ENCODE peak calls at places on chromosome 20, in ten cellular contexts. I is upper lobe of left lung, D is HL-60, Y is astrocyte of the spinal cord, X is Caco-2, S is ovary, L is A549, U is cardiac muscle cell, P is uterus, V is colonic mucosa. C is an unnamed sample.
A peak's percentile ranks its signal among the peaks of the same experiment; 100 is the strongest.

GRCh38 chr20:54068966-54069365 is 1.4 kb downstream of the BCAS1 start:
- DNase-seq in P (no peak), L (no peak), D (no peak), S (no peak), V (no peak), Y (no peak), I (no peak), U (no peak), X (no peak), C (no peak)

GRCh38 chr20:3728876-3729275 is 3.6 kb upstream of the HSPA12B start:
- DNase-seq in Y (no peak), P (no peak), S (no peak), V (no peak), I (peak; percentile 33), L (no peak), X (peak; percentile 30), D (no peak), U (no peak), C (no peak)

GRCh38 chr20:18985551-18985950 is 172.0 kb downstream of the SCP2D1 start:
- DNase-seq in V (no peak), Y (no peak), U (no peak), S (no peak), L (no peak), P (no peak), X (no peak), D (no peak), I (no peak), C (no peak)

GRCh38 chr20:19975436-19975799 is 41.7 kb upstream of the NAA20 start:
- DNase-seq in X (peak; percentile 64), Y (peak; percentile 56), V (no peak), S (no peak), D (no peak), P (no peak), U (no peak), I (no peak), L (peak; percentile 59), C (no peak)

GRCh38 chr20:805713-806112 is 27.8 kb upstream of the FAM110A start:
- DNase-seq in Y (peak; percentile 59), P (no peak), S (no peak), I (no peak), V (no peak), D (no peak), L (no peak), U (no peak), X (no peak), C (no peak)

GRCh38 chr20:6768228-6769185 is 1.0 kb downstream of the BMP2 start:
- DNase-seq in L (no peak), X (peak; percentile 46), I (peak; percentile 46), S (peak; percentile 36), Y (peak; percentile 46), P (peak; percentile 19), V (peak; percentile 33), U (peak; percentile 37), D (peak; percentile 9), C (no peak)

GRCh38 chr20:58342104-58342945 is 32.8 kb downstream of the RAB22A start:
- DNase-seq in I (no peak), S (no peak), V (no peak), Y (peak; percentile 57), L (peak; percentile 56), U (no peak), P (no peak), X (no peak), D (no peak), C (no peak)

GRCh38 chr20:31712564-31713311 is 9.9 kb downstream of the BCL2L1 start:
- DNase-seq in I (no peak), P (peak; percentile 65), L (peak; percentile 80), U (peak; percentile 30), D (no peak), X (peak; percentile 99), Y (peak; percentile 87), V (peak; percentile 73), S (peak; percentile 42), C (peak; percentile 94)

GRCh38 chr20:20003088-20003954 is 13.8 kb upstream of the NAA20 start:
- DNase-seq in P (peak; percentile 66), X (no peak), I (no peak), S (no peak), U (no peak), Y (no peak), D (peak; percentile 74), V (no peak), L (no peak), C (no peak)

GRCh38 chr20:19851863-19852262 is 93.8 kb downstream of the RIN2 start:
- DNase-seq in D (no peak), P (no peak), I (no peak), X (no peak), Y (no peak), V (peak; percentile 15), S (no peak), L (no peak), U (no peak), C (no peak)

GRCh38 chr20:51750037-51750769 is 18.0 kb downstream of the ATP9A start:
- DNase-seq in L (peak; percentile 93), P (peak; percentile 68), S (peak; percentile 40), X (no peak), Y (peak; percentile 88), U (no peak), D (no peak), V (peak; percentile 91), I (no peak), C (peak; percentile 96)

DNA sequence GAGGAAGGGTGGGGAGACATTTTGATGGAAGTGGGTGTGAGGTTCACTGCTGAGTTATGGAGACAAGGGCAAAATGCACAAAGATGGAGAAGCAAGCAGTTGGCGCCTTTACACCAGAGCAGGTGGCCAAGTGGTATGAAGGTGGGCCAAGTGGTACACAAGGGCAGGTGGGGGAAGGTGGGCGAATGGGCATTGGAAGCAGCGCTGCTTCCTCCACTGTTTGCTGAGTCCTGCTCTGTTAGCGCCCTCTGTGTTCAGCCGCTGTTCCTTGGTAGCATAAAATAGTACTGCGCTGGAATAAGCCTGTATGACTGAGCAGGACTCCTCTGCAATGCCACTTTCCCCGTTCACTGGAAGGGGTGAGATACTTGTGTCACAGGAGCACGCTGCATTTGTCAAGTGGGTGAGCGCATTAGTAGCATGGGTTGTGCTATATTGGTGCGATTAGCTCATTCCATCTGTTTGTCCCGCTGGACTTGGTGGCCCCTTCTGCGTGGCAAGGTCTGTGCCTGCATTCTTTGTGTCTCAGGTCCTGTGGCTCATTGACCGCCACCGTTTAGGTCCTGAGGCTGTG is 116.4 kb downstream of the TOX2 start:
- DNase-seq in D (no peak), Y (no peak), I (no peak), V (no peak), X (peak; percentile 28), P (no peak), L (no peak), S (no peak), U (no peak), C (no peak)
- H3K4me3 ChIP-seq in D (no peak overlapping the region), Y (no peak overlapping the region), I (no peak overlapping the region), V (no peak overlapping the region), X (no peak overlapping the region), P (no peak overlapping the region), L (no peak overlapping the region), S (no peak overlapping the region), U (no peak overlapping the region), C (no peak overlapping the region)

GRCh38 chr20:25574411-25574810 is 10.9 kb downstream of the NINL start:
- DNase-seq in V (no peak), X (peak; percentile 71), P (no peak), I (no peak), L (no peak), Y (peak; percentile 41), D (peak; percentile 22), U (no peak), S (no peak), C (no peak)
- TF ChIP-seq CTCF in V (no peak), X (peak; percentile 44), P (no peak), I (no peak), L (peak; percentile 24), Y (peak; percentile 57), D (no peak), U (peak; percentile 57), S (no peak), C (peak; percentile 47)

GRCh38 chr20:62706857-62707256 is 1.8 kb upstream of the NTSR1 start:
- DNase-seq in I (no peak), U (no peak), P (no peak), D (no peak), X (no peak), S (no peak), Y (no peak), V (no peak), L (no peak), C (no peak)

GRCh38 chr20:62709537-62709905 is 885 bp downstream of the NTSR1 start:
- DNase-seq in S (no peak), X (no peak), L (no peak), P (no peak), D (no peak), I (peak; percentile 79), Y (no peak), U (no peak), V (no peak), C (no peak)

GRCh38 chr20:62708591-62709536 is at the start of gene NTSR1:
- DNase-seq in Y (no peak), V (no peak), P (no peak), L (no peak), U (peak; percentile 12), X (no peak), I (peak; percentile 80), D (no peak), S (no peak), C (no peak)

GRCh38 chr20:62707281-62707941 is 1.2 kb upstream of the NTSR1 start:
- DNase-seq in U (no peak), X (no peak), S (no peak), P (no peak), D (no peak), I (peak; percentile 51), L (no peak), V (no peak), Y (no peak), C (no peak)

GRCh38 chr20:62707981-62708521 is 585 bp upstream of the NTSR1 start:
- DNase-seq in Y (no peak), D (peak; percentile 52), V (no peak), P (no peak), L (peak; percentile 68), X (no peak), I (peak; percentile 54), U (no peak), S (no peak), C (no peak)
- H3K4me3 ChIP-seq in Y (no peak overlapping the region), D (peak overlapping the region; percentile 69), V (no peak overlapping the region), P (no peak overlapping the region), L (peak overlapping the region; percentile 28), X (no peak overlapping the region), I (peak overlapping the region; percentile 32), U (no peak overlapping the region), S (no peak overlapping the region), C (no peak overlapping the region)

DNA sequence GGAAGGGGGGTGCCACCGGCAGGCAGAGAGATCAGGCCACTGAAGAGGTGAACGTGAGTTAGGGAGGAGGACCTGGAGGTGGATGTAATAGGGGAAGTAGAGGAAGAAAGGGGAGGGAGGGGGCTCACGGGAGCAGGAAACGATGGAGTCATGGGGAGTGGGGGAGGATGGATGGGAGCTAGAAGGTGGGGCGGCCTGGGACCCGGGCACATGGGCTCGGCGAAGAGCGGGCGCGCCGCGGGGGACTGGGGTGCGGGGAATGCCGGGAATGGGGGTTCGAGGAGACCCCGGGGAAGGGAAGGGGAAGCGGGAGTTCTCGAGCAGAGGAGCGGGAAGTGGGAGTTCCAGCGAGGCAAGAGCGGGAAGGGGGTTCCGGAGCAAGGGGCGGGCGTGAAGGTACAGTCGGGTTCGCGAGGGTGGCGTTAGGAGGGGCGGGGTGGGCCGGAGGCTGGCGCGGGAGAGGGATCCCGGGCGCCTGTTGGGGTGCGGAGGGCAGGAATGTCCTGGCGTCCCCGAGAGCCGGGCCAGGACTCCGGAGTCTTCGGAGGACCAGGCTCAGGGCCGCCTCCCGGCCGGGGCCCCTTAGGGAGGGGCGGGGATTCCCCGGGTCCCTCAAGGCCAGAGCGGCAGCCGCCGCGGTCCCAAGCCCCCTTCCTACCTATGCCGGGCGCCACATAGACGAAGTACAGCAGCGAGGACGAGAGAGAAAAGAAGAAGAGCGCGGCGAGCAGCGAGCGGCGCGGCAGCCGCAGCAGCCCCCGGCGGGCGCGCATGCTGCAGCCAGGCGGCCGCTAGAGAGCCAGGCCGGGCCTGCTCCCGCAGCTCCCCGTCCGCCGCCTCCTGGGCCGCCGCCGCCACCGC is 530 bp downstream of the B4GALT5 start:
- DNase-seq in Y (no peak), V (peak; percentile 53), S (peak; percentile 61), I (peak; percentile 91), P (peak; percentile 41), D (peak; percentile 78), U (peak; percentile 11), X (peak; percentile 75), L (peak; percentile 27), C (no peak)
- TF ChIP-seq CTCF in Y (no peak), V (no peak), S (no peak), I (peak; percentile 19), P (no peak), D (no peak), U (no peak), X (no peak), L (no peak), C (no peak)